ENCODE peak calls at places on chromosomes 3 and 15, in ten cellular contexts. Q is CD4-positive, alpha-beta T cell; F is nucleus accumbens; M is EH; R is AG04450; N is kidney; D is cardiac muscle cell; S is fibroblast of the conjunctiva; Z is posterior cingulate gyrus; V is prostate gland. K is an unnamed sample.

GRCh38 chr3:44048196-44048924 is 193.3 kb upstream of the TOPAZ1 start:
- DNase-seq in N (no peak), R (no peak), M (peak), D (no peak), Z (no peak), V (no peak), Q (no peak), F (no peak), S (no peak), K (no peak)

GRCh38 chr3:18745472-18745871 is 320.3 kb upstream of the SATB1 start:
- DNase-seq in Q (no peak), D (no peak), M (no peak), R (no peak), N (no peak), Z (no peak), V (no peak), S (no peak), F (no peak), K (no peak)

GRCh38 chr15:32834156-32834555 is 116.4 kb downstream of the GREM1 start:
- DNase-seq in D (no peak), N (no peak), R (no peak), M (no peak), Q (no peak), S (no peak), Z (no peak), F (no peak), V (no peak), K (no peak)

GRCh38 chr3:168024537-168024941 is 71.2 kb downstream of the GOLIM4 start:
- DNase-seq in Z (no peak), D (no peak), S (peak), R (peak), M (peak), Q (no peak), N (no peak), V (no peak), F (no peak), K (peak)

GRCh38 chr3:128340904-128341555 is 125.7 kb downstream of the DNAJB8 start:
- DNase-seq in R (no peak), Z (no peak), V (no peak), Q (no peak), S (no peak), N (peak), M (no peak), F (no peak), D (no peak), K (no peak)

GRCh38 chr15:69855601-69856000 is 242.1 kb downstream of the TLE3 start:
- DNase-seq in V (no peak), S (no peak), Z (no peak), N (no peak), M (peak), D (no peak), R (no peak), Q (no peak), F (no peak), K (no peak)

GRCh38 chr3:52670621-52671521 is 14.8 kb downstream of the PBRM1 start:
- DNase-seq in M (peak), N (no peak), R (peak), F (no peak), D (no peak), S (peak), Q (no peak), V (no peak), Z (no peak), K (peak)

GRCh38 chr3:98741121-98741716 is 21.9 kb upstream of the ST3GAL6 start:
- DNase-seq in S (no peak), N (no peak), R (no peak), Q (no peak), M (peak), D (no peak), F (no peak), V (no peak), Z (no peak), K (peak)

GRCh38 chr15:71093089-71094024 is 21.9 kb upstream of the THSD4 start:
- DNase-seq in M (peak), S (no peak), R (no peak), F (no peak), Q (no peak), N (no peak), V (peak), Z (no peak), D (no peak), K (peak)

GRCh38 chr3:110859340-110859739 is 212.3 kb upstream of the NECTIN3 start:
- DNase-seq in D (no peak), Q (no peak), N (no peak), Z (no peak), S (no peak), M (no peak), F (no peak), V (no peak), R (no peak), K (no peak)

GRCh38 chr15:54373332-54373731 is 395.1 kb downstream of the UNC13C start:
- DNase-seq in N (no peak), D (no peak), Q (no peak), R (no peak), F (no peak), Z (no peak), S (no peak), V (no peak), M (no peak), K (no peak)

GRCh38 chr3:30644615-30645014 is 38.2 kb downstream of the TGFBR2 start:
- DNase-seq in D (no peak), F (no peak), R (peak), S (no peak), Z (no peak), V (peak), M (peak), Q (peak), N (no peak), K (peak)

GRCh38 chr15:66985653-66986052 is 79.7 kb upstream of the SMAD3 start:
- DNase-seq in Z (no peak), S (no peak), D (no peak), Q (no peak), N (no peak), M (no peak), V (no peak), R (no peak), F (no peak), K (no peak)

GRCh38 chr15:62165793-62166380 is 802 bp upstream of the C2CD4B start:
- DNase-seq in R (no peak), N (no peak), D (no peak), Q (no peak), Z (no peak), M (no peak), V (no peak), S (no peak), F (no peak), K (peak)

GRCh38 chr3:20865811-20866210 is 679.8 kb upstream of the SGO1 start:
- DNase-seq in F (no peak), S (no peak), D (no peak), Z (no peak), V (no peak), N (no peak), Q (no peak), M (no peak), R (no peak), K (no peak)

GRCh38 chr3:176147251-176147650 is 1050.0 kb downstream of the TBL1XR1 start:
- DNase-seq in D (no peak), S (no peak), Z (no peak), R (no peak), Q (no peak), F (no peak), N (no peak), V (no peak), M (no peak), K (no peak)

GRCh38 chr3:127250032-127250431 is 37.8 kb downstream of the PRR20G start:
- DNase-seq in D (no peak), V (no peak), S (no peak), R (no peak), F (no peak), Z (no peak), Q (no peak), M (no peak), N (no peak), K (no peak)

GRCh38 chr3:161149529-161149928 is 44.4 kb upstream of the B3GALNT1 start:
- DNase-seq in F (no peak), M (peak), S (peak), Q (no peak), N (no peak), V (no peak), R (no peak), Z (no peak), D (no peak), K (no peak)

GRCh38 chr3:26376131-26376530 is 246.4 kb upstream of the LRRC3B start:
- DNase-seq in D (no peak), N (no peak), Q (no peak), M (no peak), Z (no peak), V (no peak), F (no peak), R (no peak), S (no peak), K (no peak)

GRCh38 chr15:31372635-31373091 is 46.0 kb downstream of the KLF13 start:
- DNase-seq in F (peak), R (peak), N (peak), Q (no peak), M (peak), V (no peak), S (peak), Z (no peak), D (peak), K (peak)

GRCh38 chr15:40512440-40512839 is 41.7 kb downstream of the CHST14 start:
- DNase-seq in S (no peak), Q (no peak), D (no peak), R (no peak), V (no peak), Z (no peak), N (no peak), M (no peak), F (no peak), K (no peak)

GRCh38 chr3:15164356-15164755 is 41.7 kb upstream of the CAPN7 start:
- DNase-seq in N (no peak), F (no peak), Z (no peak), V (no peak), D (no peak), Q (no peak), R (no peak), M (peak), S (peak), K (no peak)

GRCh38 chr3:27656790-27657189 is 65.3 kb downstream of the EOMES start:
- DNase-seq in M (no peak), D (no peak), F (no peak), S (no peak), N (no peak), V (no peak), R (no peak), Z (no peak), Q (no peak), K (no peak)

GRCh38 chr3:140523600-140523999 is 154.3 kb upstream of the TRIM42 start:
- DNase-seq in F (no peak), Q (no peak), N (no peak), R (no peak), M (no peak), Z (no peak), D (no peak), S (no peak), V (no peak), K (no peak)

GRCh38 chr3:11434017-11434526 is 161.9 kb downstream of the ATG7 start:
- DNase-seq in R (peak), Z (no peak), S (peak), Q (no peak), D (peak), F (peak), N (no peak), M (peak), V (no peak), K (peak)

GRCh38 chr15:67943961-67944674 is 104.3 kb upstream of the RNU6-1 start:
- DNase-seq in Z (no peak), N (no peak), R (no peak), D (no peak), S (peak), M (peak), F (no peak), V (no peak), Q (no peak), K (no peak)

GRCh38 chr3:184822654-184823053 is 10.7 kb downstream of the VPS8 start:
- DNase-seq in F (no peak), S (no peak), D (no peak), Q (no peak), R (no peak), V (no peak), N (no peak), M (peak), Z (no peak), K (no peak)

GRCh38 chr3:159732172-159733111 is 256.2 kb upstream of the IL12A start:
- DNase-seq in D (peak), Z (no peak), Q (no peak), N (no peak), S (peak), M (peak), R (peak), V (peak), F (no peak), K (peak)

GRCh38 chr3:42014443-42014945 is 52.6 kb upstream of the ULK4 start:
- DNase-seq in F (no peak), D (no peak), V (no peak), M (peak), Q (no peak), R (no peak), S (no peak), N (no peak), Z (no peak), K (peak)

GRCh38 chr3:57298041-57298440 is 5.6 kb upstream of the ASB14 start:
- DNase-seq in V (no peak), S (no peak), N (no peak), R (no peak), Q (no peak), M (peak), D (no peak), Z (no peak), F (no peak), K (peak)

GRCh38 chr3:11820540-11821041 is 26.1 kb downstream of the TAMM41 start:
- DNase-seq in V (no peak), F (peak), S (no peak), N (no peak), D (peak), M (peak), R (no peak), Z (no peak), Q (no peak), K (peak)

GRCh38 chr15:59550961-59551360 is 60.6 kb upstream of the GCNT3 start:
- DNase-seq in D (no peak), S (no peak), Z (no peak), V (no peak), M (no peak), Q (no peak), F (no peak), R (no peak), N (no peak), K (peak)

GRCh38 chr3:168088106-168088722 is 7.5 kb downstream of the GOLIM4 start:
- DNase-seq in M (peak), Q (no peak), R (no peak), S (no peak), N (no peak), Z (no peak), D (peak), V (no peak), F (no peak), K (no peak)

K was measured in lung microvascular endothelial cell.